ENCODE peak calls at places on chromosomes 6 and 20, in seven cellular contexts. L, K, N, W, Y, V and B are unnamed samples.
A peak's percentile ranks its signal among the peaks of the same experiment; 100 is the strongest.

GRCh38 chr6:150652848-150653613 is 53.3 kb downstream of the PLEKHG1 start:
- DNase-seq in K (no peak), W (no peak), L (no peak), N (no peak), V (no peak), Y (no peak), B (no peak)

GRCh38 chr6:137861550-137862337 is 5.3 kb upstream of the TNFAIP3 start:
- DNase-seq in V (no peak), Y (no peak), N (no peak), K (no peak), L (no peak), W (no peak), B (no peak)

GRCh38 chr6:55528624-55529023 is 50.4 kb downstream of the HMGCLL1 start:
- DNase-seq in Y (no peak), W (no peak), L (peak; percentile 80), N (peak; percentile 40), K (peak; percentile 57), V (no peak), B (no peak)

GRCh38 chr20:57552471-57552870 is 8.4 kb upstream of the PCK1 start:
- DNase-seq in W (no peak), N (no peak), K (no peak), L (no peak), Y (no peak), V (no peak), B (no peak)

GRCh38 chr6:117449549-117450439 is 24.1 kb upstream of the ROS1 start:
- DNase-seq in N (peak; percentile 72), W (peak; percentile 31), L (peak; percentile 84), K (peak; percentile 79), V (peak; percentile 58), Y (peak; percentile 35), B (peak; percentile 28)

GRCh38 chr6:21595265-21595950 is 1.9 kb downstream of the SOX4 start:
- DNase-seq in V (peak; percentile 56), K (peak; percentile 58), W (peak; percentile 48), L (no peak), Y (peak; percentile 51), N (peak; percentile 46), B (peak; percentile 51)

GRCh38 chr6:7262037-7262461 is 51.0 kb downstream of the SSR1 start:
- DNase-seq in W (no peak), Y (no peak), L (no peak), K (no peak), V (no peak), N (peak; percentile 48), B (no peak)

GRCh38 chr6:28134015-28134414 is 7.7 kb upstream of the ZKSCAN8 start:
- DNase-seq in V (no peak), Y (no peak), W (no peak), L (peak; percentile 45), K (peak; percentile 72), N (no peak), B (no peak)

GRCh38 chr6:162343196-162343901 is 384.2 kb downstream of the PRKN start:
- DNase-seq in Y (no peak), L (no peak), N (no peak), W (no peak), K (no peak), V (no peak), B (no peak)

GRCh38 chr20:24677626-24678328 is 208.3 kb downstream of the SYNDIG1 start:
- DNase-seq in L (no peak), K (no peak), Y (no peak), V (no peak), W (no peak), N (no peak), B (no peak)

GRCh38 chr20:54293526-54293925 is 85.6 kb downstream of the PFDN4 start:
- DNase-seq in L (peak; percentile 90), K (no peak), N (peak; percentile 51), V (no peak), Y (no peak), W (no peak), B (no peak)

GRCh38 chr6:8953310-8953709 is 518.0 kb upstream of the SLC35B3 start:
- DNase-seq in L (no peak), N (no peak), V (no peak), K (no peak), Y (no peak), W (no peak), B (no peak)

GRCh38 chr6:32613475-32613874 is 23.7 kb upstream of the HLA-DQA1 start:
- DNase-seq in W (no peak), Y (no peak), L (no peak), N (no peak), V (no peak), K (no peak), B (no peak)

GRCh38 chr6:144215402-144215931 is 65.2 kb downstream of the STX11 start:
- DNase-seq in K (peak; percentile 71), Y (no peak), W (peak; percentile 20), L (no peak), V (no peak), N (peak; percentile 18), B (peak; percentile 32)

GRCh38 chr6:69976591-69977090 is 110.3 kb downstream of the COL19A1 start:
- DNase-seq in Y (no peak), W (no peak), K (no peak), L (no peak), N (no peak), V (no peak), B (no peak)

GRCh38 chr20:17594443-17594842 is 24.6 kb downstream of the DSTN start:
- DNase-seq in Y (no peak), W (peak; percentile 93), V (peak; percentile 87), N (peak; percentile 79), K (no peak), L (peak; percentile 89), B (peak; percentile 67)

GRCh38 chr6:105364243-105364642 is 38.6 kb downstream of the PREP start:
- DNase-seq in N (no peak), V (no peak), K (no peak), L (peak; percentile 18), W (no peak), Y (no peak), B (no peak)

GRCh38 chr6:42279144-42279781 is 61.6 kb upstream of the MRPS10 start:
- DNase-seq in V (no peak), K (no peak), L (no peak), W (no peak), Y (peak; percentile 65), N (no peak), B (peak; percentile 83)
- TF ChIP-seq POLR2A in V (no peak), K (no peak), L (no peak), W (no peak), Y (no peak), N (no peak), B (no peak)

GRCh38 chr6:152697634-152698033 is at the start of gene MYCT1:
- DNase-seq in V (no peak), Y (no peak), W (no peak), K (no peak), N (no peak), L (peak; percentile 98), B (no peak)
- TF ChIP-seq POLR2A in V (no peak), Y (no peak), W (no peak), K (no peak), N (peak; percentile 28), L (peak; percentile 90), B (no peak)

GRCh38 chr20:35088231-35088794 is 4.3 kb downstream of the TRPC4AP start:
- DNase-seq in W (no peak), N (no peak), K (no peak), V (no peak), Y (no peak), L (peak; percentile 62), B (no peak)

GRCh38 chr20:35093245-35093884 is 758 bp upstream of the TRPC4AP start:
- DNase-seq in L (peak; percentile 31), W (no peak), K (peak; percentile 89), V (no peak), N (no peak), Y (no peak), B (no peak)

GRCh38 chr20:35087355-35087754 is 5.3 kb downstream of the TRPC4AP start:
- DNase-seq in W (no peak), V (no peak), L (no peak), Y (no peak), N (no peak), K (no peak), B (no peak)

GRCh38 chr20:35091808-35092523 is 641 bp downstream of the TRPC4AP start:
- DNase-seq in N (peak; percentile 12), K (peak; percentile 33), W (no peak), V (no peak), L (peak; percentile 50), Y (no peak), B (no peak)

GRCh38 chr20:35092524-35093244 is at the start of gene TRPC4AP:
- DNase-seq in W (peak; percentile 81), Y (peak; percentile 84), V (peak; percentile 92), L (peak; percentile 94), K (peak; percentile 95), N (peak; percentile 88), B (peak; percentile 97)
- TF ChIP-seq POLR2A in W (peak; percentile 83), Y (peak; percentile 62), V (no peak), L (peak; percentile 94), K (peak; percentile 82), N (peak; percentile 81), B (no peak)

GRCh38 chr6:129240492-129240853 is 357.5 kb downstream of the LAMA2 start:
- DNase-seq in L (no peak), Y (no peak), N (no peak), K (no peak), W (no peak), V (no peak), B (no peak)
- TF ChIP-seq POLR2A in L (no peak), Y (no peak), N (no peak), K (no peak), W (no peak), V (no peak), B (no peak)

GRCh38 chr6:87322304-87323212 is at the start of gene SMIM8:
- DNase-seq in L (peak; percentile 67), K (peak; percentile 86), W (peak; percentile 78), V (peak; percentile 89), Y (peak; percentile 78), N (peak; percentile 87), B (peak; percentile 69)
- TF ChIP-seq POLR2A in L (peak; percentile 77), K (peak; percentile 76), W (peak; percentile 40), V (no peak), Y (no peak), N (peak; percentile 73), B (no peak)